ENCODE peak calls at places on chromosomes 12 and 14, in seven cellular contexts. E is suprapubic skin; D is IMR-90; Q is K562; S is right atrium auricular region; A is CD8-positive, alpha-beta T cell; X is body of pancreas. I is an unnamed sample.

GRCh38 chr14:60002819-60003492 is 83.0 kb downstream of the LRRC9 start:
- DNase-seq in Q (no peak), D (no peak), S (peak; percentile 60), X (peak; percentile 85), A (no peak), E (no peak), I (no peak)

GRCh38 chr14:65502676-65503124 is 90.2 kb downstream of the FUT8 start:
- DNase-seq in X (no peak), S (no peak), D (peak; percentile 78), E (no peak), Q (no peak), A (no peak), I (peak; percentile 80)

GRCh38 chr12:100743060-100743459 is 51.5 kb upstream of the ANO4 start:
- DNase-seq in Q (no peak), D (no peak), X (no peak), S (no peak), E (no peak), A (no peak), I (no peak)

GRCh38 chr12:2244013-2244861 is 191.4 kb downstream of the CACNA1C start:
- DNase-seq in D (peak; percentile 97), X (no peak), Q (no peak), A (no peak), S (no peak), E (no peak), I (peak; percentile 76)

GRCh38 chr12:23950011-23950774 is 723 bp upstream of the SOX5 start:
- DNase-seq in E (no peak), D (peak; percentile 16), A (no peak), Q (no peak), S (peak; percentile 58), X (peak; percentile 2), I (peak; percentile 36)

GRCh38 chr12:8648598-8649205 is 13.9 kb downstream of the MFAP5 start:
- DNase-seq in A (peak; percentile 41), D (no peak), Q (no peak), E (no peak), X (no peak), S (no peak), I (no peak)

GRCh38 chr12:28343687-28344086 is 153.4 kb downstream of the CCDC91 start:
- DNase-seq in Q (no peak), X (no peak), A (no peak), E (no peak), D (no peak), S (no peak), I (no peak)

GRCh38 chr12:69023840-69024239 is 90.9 kb upstream of the CPM start:
- DNase-seq in S (no peak), X (no peak), E (no peak), D (no peak), A (no peak), Q (no peak), I (no peak)

GRCh38 chr14:103151270-103151933 is 28.1 kb downstream of the TNFAIP2 start:
- DNase-seq in S (no peak), E (no peak), X (no peak), A (no peak), D (no peak), Q (no peak), I (no peak)

GRCh38 chr14:49863483-49864262 is 11.1 kb upstream of the NEMF start:
- DNase-seq in X (no peak), Q (peak; percentile 44), D (no peak), A (no peak), E (no peak), S (peak; percentile 56), I (peak; percentile 18)

GRCh38 chr14:50362791-50363733 is 33.6 kb downstream of the CDKL1 start:
- DNase-seq in A (peak; percentile 23), E (no peak), X (no peak), S (no peak), Q (no peak), D (peak; percentile 14), I (no peak)

GRCh38 chr12:14279845-14280244 is 85.6 kb upstream of the ATF7IP start:
- DNase-seq in X (no peak), E (no peak), A (no peak), S (no peak), Q (no peak), D (no peak), I (no peak)

GRCh38 chr12:25401547-25402345 is 151.0 kb upstream of the KRAS start:
- DNase-seq in A (no peak), S (no peak), E (no peak), X (no peak), Q (no peak), D (no peak), I (no peak)

GRCh38 chr12:120991965-120992364 is 13.6 kb downstream of the HNF1A start:
- DNase-seq in X (no peak), S (no peak), D (no peak), Q (no peak), A (no peak), E (no peak), I (no peak)

GRCh38 chr12:62859203-62859799 is 75.6 kb downstream of the PPM1H start:
- DNase-seq in S (no peak), Q (no peak), X (no peak), E (no peak), A (no peak), D (no peak), I (no peak)

GRCh38 chr12:54207539-54208267 is 18.9 kb upstream of the SMUG1 start:
- DNase-seq in Q (peak; percentile 89), X (peak; percentile 77), E (peak; percentile 89), S (peak; percentile 68), A (peak; percentile 83), D (peak; percentile 37), I (peak; percentile 57)

GRCh38 chr12:31206038-31206670 is 119.8 kb downstream of the SINHCAF start:
- DNase-seq in Q (no peak), A (no peak), E (no peak), X (peak; percentile 66), S (no peak), D (peak; percentile 41), I (no peak)

GRCh38 chr14:31746326-31746725 is 185.1 kb downstream of the NUBPL start:
- DNase-seq in X (no peak), D (no peak), S (no peak), Q (no peak), E (no peak), A (no peak), I (no peak)
- H3K9me3 ChIP-seq in X (no peaks in the 10 kb centered on the region), D (no peaks in the 10 kb centered on the region), S (peaks cover 43% of the 10 kb centered on the region), Q (no peaks in the 10 kb centered on the region), E (peaks cover 24% of the 10 kb centered on the region), A (peaks cover 11% of the 10 kb centered on the region), I (no peaks in the 10 kb centered on the region)

DNA sequence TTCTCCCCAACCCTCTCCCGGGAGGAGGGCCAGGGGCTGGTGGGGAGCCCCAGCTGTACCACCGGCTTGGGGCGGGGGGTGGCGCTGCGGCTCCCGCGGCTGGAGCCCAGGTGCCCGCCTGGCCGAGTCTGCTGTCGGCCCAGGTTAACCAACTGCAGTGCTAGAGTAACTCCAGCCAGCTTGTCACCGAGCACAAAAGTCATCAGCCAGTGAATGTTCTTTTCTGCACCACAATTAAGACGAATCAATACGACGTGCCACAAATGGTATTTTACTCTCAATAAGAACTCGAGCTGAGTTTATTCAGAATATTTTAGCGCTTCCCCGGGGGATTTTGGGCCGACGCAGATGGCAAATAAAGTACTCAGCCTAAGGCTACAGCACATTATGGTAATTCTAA is 83.3 kb downstream of the BCL11B start:
- DNase-seq in E (peak; percentile 50), D (no peak), S (no peak), A (peak; percentile 46), Q (peak; percentile 16), X (no peak), I (no peak)
- TF ChIP-seq CTCF in E (peak; percentile 46), D (no peak), S (no peak), A (peak; percentile 58), Q (no peak), X (no peak), I (no peak)

GRCh38 chr12:124551268-124552144 is 15.9 kb downstream of the NCOR2 start:
- DNase-seq in D (peak; percentile 33), E (peak; percentile 79), A (no peak), S (no peak), X (peak; percentile 58), Q (no peak), I (no peak)
- H3K4me1 ChIP-seq in D (peaks cover 19% of the 10 kb centered on the region), E (peaks cover 73% of the 10 kb centered on the region), A (peaks cover 48% of the 10 kb centered on the region), S (peaks cover 89% of the 10 kb centered on the region), X (peaks cover 55% of the 10 kb centered on the region), Q (peaks cover 69% of the 10 kb centered on the region), I (peaks cover 54% of the 10 kb centered on the region)

GRCh38 chr14:84029720-84030119 is 1500.2 kb upstream of the FLRT2 start:
- DNase-seq in S (no peak), A (no peak), Q (no peak), E (no peak), X (no peak), D (no peak), I (no peak)
- H3K9me3 ChIP-seq in S (no peaks in the 10 kb centered on the region), A (no peaks in the 10 kb centered on the region), Q (no peaks in the 10 kb centered on the region), E (no peaks in the 10 kb centered on the region), X (no peaks in the 10 kb centered on the region), D (no peaks in the 10 kb centered on the region), I (no peaks in the 10 kb centered on the region)

GRCh38 chr14:22910916-22911315 is 8.0 kb downstream of the RBM23 start:
- DNase-seq in A (no peak), X (no peak), S (no peak), Q (no peak), D (no peak), E (no peak), I (no peak)

GRCh38 chr14:22908601-22909000 is 10.3 kb downstream of the RBM23 start:
- DNase-seq in S (no peak), Q (no peak), D (peak; percentile 51), A (no peak), X (no peak), E (no peak), I (peak; percentile 45)

GRCh38 chr14:22906073-22906472 is 12.9 kb downstream of the RBM23 start:
- DNase-seq in Q (no peak), A (no peak), E (no peak), X (no peak), S (no peak), D (no peak), I (no peak)

GRCh38 chr14:22905627-22906026 is 13.3 kb downstream of the RBM23 start:
- DNase-seq in X (no peak), S (no peak), E (no peak), A (no peak), D (no peak), Q (no peak), I (no peak)

DNA sequence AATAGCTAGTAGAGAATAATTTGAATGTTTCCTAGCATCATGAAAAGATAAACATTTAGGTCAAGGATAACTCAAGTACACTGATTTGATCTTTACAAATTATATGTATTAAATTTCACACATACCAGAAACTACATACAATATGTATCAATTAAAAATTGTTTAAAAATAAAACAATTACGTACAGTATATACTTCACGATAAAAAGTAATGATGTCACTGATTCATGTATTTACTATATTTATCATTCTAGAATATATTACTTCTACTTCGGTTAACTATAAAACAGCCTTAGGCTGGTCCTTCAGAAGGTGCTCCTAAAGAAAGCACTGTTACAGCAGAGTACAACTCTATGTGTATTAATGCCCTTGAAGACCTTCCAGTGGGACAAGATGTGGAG is 11.5 kb downstream of the RBM23 start:
- DNase-seq in D (no peak), A (no peak), E (no peak), Q (no peak), S (no peak), X (no peak), I (no peak)
- TF ChIP-seq CTCF in D (no peak), A (no peak), E (no peak), Q (no peak), S (no peak), X (no peak), I (no peak)